ENCODE peak calls at places on chromosome 14, in four cellular contexts. F, O, Q and C are unnamed samples.

GRCh38 chr14:90818715-90819114 is 2.5 kb upstream of the TTC7B start:
- DNase-seq in O (no peak), Q (no peak), F (no peak), C (no peak)

GRCh38 chr14:30610719-30611388 is 11.3 kb upstream of the SCFD1 start:
- DNase-seq in O (peak), Q (no peak), F (peak), C (peak)

GRCh38 chr14:102078840-102079699 is 7.8 kb downstream of the HSP90AA1 start:
- DNase-seq in Q (no peak), F (no peak), O (no peak), C (no peak)

GRCh38 chr14:61479746-61480502 is 158.5 kb downstream of the PRKCH start:
- DNase-seq in Q (no peak), F (no peak), O (no peak), C (no peak)

GRCh38 chr14:78143489-78144145 is 26.6 kb upstream of the NRXN3 start:
- DNase-seq in O (no peak), Q (no peak), F (peak), C (no peak)

GRCh38 chr14:91035855-91036254 is 24.6 kb downstream of the RPS6KA5 start:
- DNase-seq in Q (no peak), O (no peak), F (no peak), C (no peak)

GRCh38 chr14:65421201-65421981 is 8.9 kb downstream of the FUT8 start:
- DNase-seq in Q (no peak), O (peak), F (no peak), C (no peak)

GRCh38 chr14:38238881-38239280 is 17.0 kb downstream of the CLEC14A start:
- DNase-seq in F (no peak), O (no peak), Q (no peak), C (no peak)

GRCh38 chr14:56754966-56755365 is 55.3 kb downstream of the OTX2 start:
- DNase-seq in O (no peak), Q (no peak), F (no peak), C (no peak)

GRCh38 chr14:72699852-72700257 is 194.0 kb downstream of the DPF3 start:
- DNase-seq in O (peak), F (no peak), Q (no peak), C (no peak)

GRCh38 chr14:103868242-103868897 is 21.0 kb upstream of the PPP1R13B start:
- DNase-seq in Q (no peak), F (no peak), O (no peak), C (no peak)

GRCh38 chr14:66403183-66403582 is 83.0 kb upstream of the CCDC196 start:
- DNase-seq in F (peak), Q (no peak), O (no peak), C (peak)

GRCh38 chr14:29712586-29712985 is 215.1 kb downstream of the PRKD1 start:
- DNase-seq in O (no peak), Q (no peak), F (no peak), C (no peak)

GRCh38 chr14:64758025-64758521 is 53.8 kb downstream of the PLEKHG3 start:
- DNase-seq in Q (no peak), O (no peak), F (no peak), C (no peak)

GRCh38 chr14:33477752-33478151 is 473.1 kb downstream of the EGLN3 start:
- DNase-seq in F (no peak), Q (no peak), O (no peak), C (no peak)

GRCh38 chr14:75981426-75981825 is 369 bp downstream of the TGFB3 start:
- DNase-seq in O (no peak), Q (peak), F (no peak), C (peak)

GRCh38 chr14:92719890-92720323 is 28.5 kb downstream of the LGMN start:
- DNase-seq in Q (no peak), O (no peak), F (no peak), C (no peak)

GRCh38 chr14:23600806-23601205 is 22.2 kb upstream of the JPH4 start:
- DNase-seq in Q (no peak), O (no peak), F (no peak), C (no peak)

GRCh38 chr14:92922883-92923743 is at the start of gene CHGA:
- DNase-seq in O (no peak), Q (peak), F (peak), C (peak)

GRCh38 chr14:92539875-92540274 is 26.3 kb downstream of the RIN3 start:
- DNase-seq in F (no peak), Q (no peak), O (no peak), C (no peak)

GRCh38 chr14:46717211-46717610 is 65.6 kb upstream of the RPL10L start:
- DNase-seq in O (no peak), F (no peak), Q (no peak), C (no peak)